ENCODE peak calls at places on chromosomes 4 and X, in eight cellular contexts. N, M, B, R, S, I, J and H are unnamed samples.

GRCh38 chr4:113065629-113066028 is 16.2 kb downstream of the ANK2 start:
- DNase-seq in N (no peak), M (no peak), B (no peak), R (no peak), S (no peak), I (no peak), J (no peak), H (no peak)

GRCh38 chr4:7911044-7911578 is 28.6 kb downstream of the AFAP1 start:
- DNase-seq in N (peak), M (peak), B (peak), R (no peak), S (peak), I (peak), J (no peak), H (no peak)

GRCh38 chr4:55397024-55397520 is 1.3 kb downstream of the TMEM165 start:
- DNase-seq in N (no peak), M (peak), B (no peak), R (no peak), S (peak), I (peak), J (no peak), H (no peak)

GRCh38 chrX:42366181-42366580 is 411.8 kb downstream of the PPP1R2C start:
- DNase-seq in N (no peak), M (no peak), B (no peak), R (no peak), S (no peak), I (no peak), J (no peak), H (no peak)

GRCh38 chr4:39045791-39046221 is 13.6 kb upstream of the TMEM156 start:
- DNase-seq in N (no peak), M (no peak), B (peak), R (no peak), S (no peak), I (no peak), J (no peak), H (no peak)

GRCh38 chrX:120115438-120115963 is at the start of gene RHOXF1:
- DNase-seq in N (no peak), M (no peak), B (no peak), R (no peak), S (no peak), I (no peak), J (no peak), H (no peak)

GRCh38 chrX:22594771-22595170 is 322.1 kb downstream of the CBLL2 start:
- DNase-seq in N (no peak), M (no peak), B (no peak), R (no peak), S (no peak), I (no peak), J (no peak), H (no peak)

GRCh38 chr4:53821179-53821851 is 230.0 kb upstream of the LNX1 start:
- DNase-seq in N (no peak), M (no peak), B (peak), R (no peak), S (no peak), I (no peak), J (no peak), H (no peak)

GRCh38 chrX:45788941-45789348 is 588.3 kb upstream of the DIPK2B start:
- DNase-seq in N (no peak), M (no peak), B (peak), R (no peak), S (no peak), I (no peak), J (no peak), H (no peak)

GRCh38 chr4:145535202-145535601 is 53.5 kb downstream of the SMAD1 start:
- DNase-seq in N (no peak), M (no peak), B (no peak), R (no peak), S (no peak), I (no peak), J (no peak), H (no peak)

GRCh38 chr4:11931266-11931665 is 502.6 kb upstream of the HS3ST1 start:
- DNase-seq in N (no peak), M (no peak), B (peak), R (no peak), S (no peak), I (no peak), J (no peak), H (no peak)

GRCh38 chr4:13559414-13559813 is 15.1 kb upstream of the NKX3-2 start:
- DNase-seq in N (no peak), M (no peak), B (peak), R (peak), S (no peak), I (no peak), J (no peak), H (no peak)

GRCh38 chrX:134622056-134622812 is 36.0 kb downstream of the PLAC1 start:
- DNase-seq in N (peak), M (no peak), B (peak), R (peak), S (no peak), I (no peak), J (no peak), H (no peak)

GRCh38 chr4:126440297-126440696 is 1125.5 kb downstream of the FAT4 start:
- DNase-seq in N (no peak), M (no peak), B (no peak), R (no peak), S (peak), I (no peak), J (no peak), H (no peak)

GRCh38 chrX:13067842-13068241 is 23.4 kb upstream of the FAM9C start:
- DNase-seq in N (no peak), M (no peak), B (no peak), R (no peak), S (no peak), I (no peak), J (no peak), H (no peak)

GRCh38 chr4:158111241-158111640 is 61.6 kb downstream of the GASK1B start:
- DNase-seq in N (no peak), M (no peak), B (peak), R (no peak), S (no peak), I (no peak), J (no peak), H (no peak)

GRCh38 chr4:6499241-6499605 is 26.8 kb upstream of the PPP2R2C start:
- DNase-seq in N (peak), M (no peak), B (no peak), R (no peak), S (no peak), I (peak), J (no peak), H (no peak)

GRCh38 chr4:1851575-1852415 is 4.2 kb downstream of the LETM1 start:
- DNase-seq in N (no peak), M (peak), B (no peak), R (no peak), S (no peak), I (peak), J (no peak), H (no peak)

GRCh38 chr4:152243890-152244595 is 291.8 kb downstream of the FBXW7 start:
- DNase-seq in N (no peak), M (peak), B (peak), R (no peak), S (no peak), I (peak), J (no peak), H (no peak)

GRCh38 chrX:111020283-111020682 is 75.7 kb upstream of the PAK3 start:
- DNase-seq in N (no peak), M (no peak), B (no peak), R (no peak), S (no peak), I (no peak), J (no peak), H (no peak)

GRCh38 chr4:89438102-89438831 is 130.7 kb upstream of the GPRIN3 start:
- DNase-seq in N (peak), M (peak), B (peak), R (no peak), S (peak), I (peak), J (peak), H (peak)

GRCh38 chr4:158860856-158861255 is 92.0 kb downstream of the FNIP2 start:
- DNase-seq in N (no peak), M (no peak), B (no peak), R (no peak), S (no peak), I (no peak), J (no peak), H (no peak)

GRCh38 chr4:108201774-108202173 is 33.0 kb upstream of the LEF1 start:
- DNase-seq in N (no peak), M (no peak), B (no peak), R (no peak), S (no peak), I (no peak), J (no peak), H (no peak)
- TF ChIP-seq CTCF in N (no peak), M (no peak), B (no peak), R (no peak), S (no peak), I (no peak), J (no peak), H (no peak)

GRCh38 chrX:133248177-133248576 is 30.0 kb upstream of the TFDP3 start:
- DNase-seq in N (no peak), M (no peak), B (no peak), R (no peak), S (no peak), I (no peak), J (no peak), H (no peak)

GRCh38 chrX:133250184-133251080 is 32.3 kb upstream of the TFDP3 start:
- DNase-seq in N (no peak), M (no peak), B (peak), R (no peak), S (no peak), I (no peak), J (no peak), H (no peak)

GRCh38 chrX:133249659-133250058 is 31.5 kb upstream of the TFDP3 start:
- DNase-seq in N (no peak), M (no peak), B (peak), R (no peak), S (no peak), I (no peak), J (no peak), H (no peak)

GRCh38 chrX:133246921-133247320 is 28.8 kb upstream of the TFDP3 start:
- DNase-seq in N (no peak), M (no peak), B (no peak), R (no peak), S (no peak), I (no peak), J (no peak), H (no peak)
- TF ChIP-seq CTCF in N (no peak), M (no peak), B (no peak), R (no peak), S (no peak), I (no peak), J (no peak), H (no peak)

DNA sequence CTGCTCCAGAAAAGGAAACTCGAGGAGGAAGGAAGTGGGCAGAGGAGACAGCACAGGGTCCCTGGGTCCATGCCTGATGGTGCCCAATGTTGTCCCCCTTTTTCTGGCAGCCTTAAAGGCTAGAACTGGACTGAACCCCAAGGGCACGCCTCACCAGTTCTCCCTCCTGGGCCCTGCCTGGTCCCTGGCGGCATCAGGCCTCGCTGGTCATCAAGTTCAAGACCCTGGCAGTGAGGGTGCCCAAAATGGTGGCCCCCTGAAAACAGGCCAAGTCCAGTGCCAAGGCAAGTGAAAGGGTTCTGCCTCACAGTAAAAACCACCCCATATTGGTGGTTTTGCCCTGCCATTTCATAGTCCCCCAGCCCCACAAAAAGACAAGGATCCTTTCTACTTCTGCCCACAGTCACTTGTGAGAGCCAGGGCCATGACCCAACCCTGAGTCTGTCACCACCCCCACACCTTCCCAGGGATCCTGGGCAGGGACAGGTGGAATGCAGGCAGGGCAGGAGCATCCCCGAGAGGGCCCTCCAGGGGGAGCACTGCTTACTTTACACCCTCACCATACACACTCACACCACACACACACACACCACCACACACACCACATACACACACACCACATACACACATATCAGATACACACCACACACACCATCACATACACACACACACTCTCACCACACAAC is 107.6 kb downstream of the DCTD start:
- DNase-seq in N (no peak), M (no peak), B (no peak), R (peak), S (no peak), I (no peak), J (no peak), H (no peak)
- TF ChIP-seq CTCF in N (peak), M (no peak), B (no peak), R (no peak), S (no peak), I (no peak), J (no peak), H (peak)

GRCh38 chrX:19912-20571 is 261.1 kb upstream of the PLCXD1 start:
- DNase-seq in N (peak), M (no peak), B (no peak), R (no peak), S (peak), I (peak), J (no peak), H (no peak)
- TF ChIP-seq CTCF in N (no peak), M (no peak), B (no peak), R (no peak), S (no peak), I (no peak), J (no peak), H (no peak)

GRCh38 chr4:101230806-101231426 is 116.4 kb downstream of the PPP3CA start:
- DNase-seq in N (no peak), M (no peak), B (peak), R (no peak), S (no peak), I (no peak), J (no peak), H (no peak)
- TF ChIP-seq CTCF in N (peak), M (no peak), B (peak), R (no peak), S (no peak), I (no peak), J (no peak), H (no peak)

GRCh38 chr4:65943076-65943475 is 272.8 kb upstream of the EPHA5 start:
- DNase-seq in N (peak), M (no peak), B (peak), R (peak), S (no peak), I (no peak), J (no peak), H (no peak)
- TF ChIP-seq CTCF in N (peak), M (no peak), B (no peak), R (no peak), S (no peak), I (no peak), J (no peak), H (no peak)

DNA sequence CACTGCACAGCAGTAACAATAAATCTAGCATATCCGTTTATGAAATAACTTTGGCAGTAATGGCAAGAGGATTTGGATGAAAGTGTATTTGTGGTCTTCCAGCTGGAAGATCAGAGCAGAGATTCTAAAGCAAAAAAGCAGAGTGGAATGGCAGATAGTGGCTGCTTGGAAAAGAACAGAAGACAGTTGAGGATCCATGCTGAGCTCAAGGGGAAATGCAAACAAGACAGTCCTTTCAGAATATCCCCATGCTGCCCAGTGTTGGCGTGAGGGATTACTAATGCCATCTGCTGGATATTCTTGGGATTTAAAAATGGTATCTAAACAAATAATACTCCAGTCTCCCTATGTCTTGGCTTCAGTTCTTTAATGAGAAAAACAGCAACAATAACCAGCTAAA is 629.1 kb upstream of the ATOH1 start:
- DNase-seq in N (peak), M (no peak), B (peak), R (peak), S (peak), I (no peak), J (no peak), H (no peak)
- TF ChIP-seq CTCF in N (peak), M (peak), B (peak), R (peak), S (peak), I (peak), J (no peak), H (no peak)

DNA sequence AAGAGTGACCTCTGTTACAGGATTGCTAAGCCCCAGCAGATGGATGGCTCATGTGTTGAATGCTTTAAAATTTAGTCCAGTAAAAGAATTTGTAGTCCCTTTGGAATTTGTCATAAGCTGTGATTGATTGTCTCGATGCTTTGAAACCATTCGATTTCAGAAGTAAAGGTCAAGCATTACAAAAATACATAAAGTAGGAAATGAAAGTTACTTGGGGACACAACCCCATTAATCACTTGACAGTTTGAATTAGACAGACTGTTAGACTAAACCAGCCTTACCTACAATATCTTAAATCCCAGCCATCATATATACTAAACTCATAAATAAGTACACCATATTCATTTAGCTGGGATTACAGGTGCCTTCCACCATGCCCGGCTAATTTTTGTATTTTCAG is 6.6 kb downstream of the REST start:
- DNase-seq in N (no peak), M (no peak), B (no peak), R (no peak), S (no peak), I (no peak), J (no peak), H (no peak)
- TF ChIP-seq CTCF in N (no peak), M (no peak), B (no peak), R (no peak), S (no peak), I (no peak), J (no peak), H (no peak)